ENCODE peak calls at places on chromosomes 11 and 22, in nine cellular contexts. One of them, this sample, is unnamed.

GRCh38 chr11:92204731-92205130 is 19.9 kb upstream of the FAT3 start:
- DNase-seq in kidney glomerular epithelial cell: no peak
- DNase-seq in SW 1271: no peak
- DNase-seq in HepG2: no peak
- DNase-seq in AG09319: no peak
- DNase-seq in anterior cingulate cortex: no peak
- DNase-seq in left ventricle myocardium inferior: no peak
- DNase-seq in smooth muscle cell of the brain vasculature: no peak
- DNase-seq in HEK293T: no peak
- DNase-seq in this sample: no peak

GRCh38 chr11:127643659-127644058 is 643.1 kb upstream of the KIRREL3 start:
- DNase-seq in SW 1271: no peak
- DNase-seq in AG09319: no peak
- DNase-seq in smooth muscle cell of the brain vasculature: no peak
- DNase-seq in anterior cingulate cortex: no peak
- DNase-seq in kidney glomerular epithelial cell: no peak
- DNase-seq in HepG2: no peak
- DNase-seq in left ventricle myocardium inferior: no peak
- DNase-seq in HEK293T: no peak
- DNase-seq in this sample: no peak

GRCh38 chr11:942853-943252 is 17.2 kb downstream of the AP2A2 start:
- DNase-seq in left ventricle myocardium inferior: no peak
- DNase-seq in HEK293T: no peak
- DNase-seq in HepG2: no peak
- DNase-seq in AG09319: no peak
- DNase-seq in SW 1271: no peak
- DNase-seq in kidney glomerular epithelial cell: peak; percentile 15
- DNase-seq in smooth muscle cell of the brain vasculature: no peak
- DNase-seq in anterior cingulate cortex: no peak
- DNase-seq in this sample: no peak

GRCh38 chr11:112085822-112086421 is 634 bp downstream of the TIMM8B start:
- DNase-seq in HEK293T: peak; percentile 49
- DNase-seq in anterior cingulate cortex: no peak
- DNase-seq in HepG2: no peak
- DNase-seq in kidney glomerular epithelial cell: peak; percentile 35
- DNase-seq in AG09319: no peak
- DNase-seq in left ventricle myocardium inferior: no peak
- DNase-seq in SW 1271: no peak
- DNase-seq in smooth muscle cell of the brain vasculature: no peak
- DNase-seq in this sample: no peak

GRCh38 chr11:71582309-71582895 is at the start of gene KRTAP5-11:
- DNase-seq in kidney glomerular epithelial cell: no peak
- DNase-seq in smooth muscle cell of the brain vasculature: no peak
- DNase-seq in left ventricle myocardium inferior: no peak
- DNase-seq in HepG2: no peak
- DNase-seq in AG09319: no peak
- DNase-seq in anterior cingulate cortex: no peak
- DNase-seq in HEK293T: no peak
- DNase-seq in SW 1271: no peak
- DNase-seq in this sample: no peak

GRCh38 chr22:18023509-18024275 is 669 bp downstream of the MICAL3 start:
- DNase-seq in HEK293T: peak; percentile 87
- DNase-seq in AG09319: peak; percentile 62
- DNase-seq in kidney glomerular epithelial cell: peak; percentile 57
- DNase-seq in smooth muscle cell of the brain vasculature: no peak
- DNase-seq in HepG2: no peak
- DNase-seq in left ventricle myocardium inferior: peak; percentile 82
- DNase-seq in anterior cingulate cortex: peak; percentile 30
- DNase-seq in SW 1271: no peak
- DNase-seq in this sample: peak; percentile 39

GRCh38 chr11:59676205-59676604 is 7.4 kb upstream of the PATL1 start:
- DNase-seq in HEK293T: no peak
- DNase-seq in SW 1271: no peak
- DNase-seq in anterior cingulate cortex: no peak
- DNase-seq in smooth muscle cell of the brain vasculature: no peak
- DNase-seq in HepG2: peak; percentile 24
- DNase-seq in left ventricle myocardium inferior: no peak
- DNase-seq in kidney glomerular epithelial cell: no peak
- DNase-seq in AG09319: no peak
- DNase-seq in this sample: no peak

GRCh38 chr11:90448280-90448679 is 225.4 kb upstream of the CHORDC1 start:
- DNase-seq in left ventricle myocardium inferior: no peak
- DNase-seq in AG09319: no peak
- DNase-seq in kidney glomerular epithelial cell: no peak
- DNase-seq in anterior cingulate cortex: no peak
- DNase-seq in smooth muscle cell of the brain vasculature: no peak
- DNase-seq in SW 1271: no peak
- DNase-seq in HEK293T: no peak
- DNase-seq in HepG2: peak; percentile 77
- DNase-seq in this sample: no peak

GRCh38 chr11:110130642-110131238 is 37.5 kb downstream of the ZC3H12C start:
- DNase-seq in left ventricle myocardium inferior: no peak
- DNase-seq in kidney glomerular epithelial cell: no peak
- DNase-seq in AG09319: no peak
- DNase-seq in SW 1271: no peak
- DNase-seq in HepG2: no peak
- DNase-seq in HEK293T: peak; percentile 50
- DNase-seq in anterior cingulate cortex: no peak
- DNase-seq in smooth muscle cell of the brain vasculature: no peak
- DNase-seq in this sample: no peak

GRCh38 chr11:65609236-65609635 is 4.8 kb downstream of the MAP3K11 start:
- DNase-seq in kidney glomerular epithelial cell: no peak
- DNase-seq in left ventricle myocardium inferior: no peak
- DNase-seq in HEK293T: no peak
- DNase-seq in smooth muscle cell of the brain vasculature: no peak
- DNase-seq in anterior cingulate cortex: no peak
- DNase-seq in AG09319: no peak
- DNase-seq in SW 1271: no peak
- DNase-seq in HepG2: no peak
- DNase-seq in this sample: no peak

This sample was measured in pulmonary artery endothelial cell.